ENCODE peak calls at places on chromosomes 2 and 18, in four cellular contexts. T, M, N and U are unnamed samples.

GRCh38 chr2:54541995-54542394 is 85.9 kb downstream of the SPTBN1 start:
- DNase-seq in T (no peak), M (no peak), N (no peak), U (no peak)

GRCh38 chr2:235116885-235117492 is 165.2 kb downstream of the SH3BP4 start:
- DNase-seq in T (no peak), M (no peak), N (peak), U (no peak)

GRCh38 chr2:159075726-159076125 is 107.3 kb downstream of the TANC1 start:
- DNase-seq in T (no peak), M (no peak), N (no peak), U (no peak)

GRCh38 chr2:54903736-54904554 is 146.3 kb downstream of the RTN4 start:
- DNase-seq in T (no peak), M (no peak), N (no peak), U (peak)

GRCh38 chr18:80044072-80044471 is 9.8 kb downstream of the RBFA start:
- DNase-seq in T (no peak), M (no peak), N (no peak), U (no peak)

GRCh38 chr2:202290970-202291369 is 25.4 kb downstream of the NOP58 start:
- DNase-seq in T (no peak), M (no peak), N (no peak), U (no peak)

GRCh38 chr18:79754831-79755351 is 42.8 kb upstream of the KCNG2 start:
- DNase-seq in T (no peak), M (no peak), N (no peak), U (no peak)

GRCh38 chr2:84971799-84972790 is 1.1 kb downstream of the KCMF1 start:
- DNase-seq in T (no peak), M (peak), N (peak), U (no peak)

GRCh38 chr2:159677654-159678053 is 34.7 kb upstream of the MARCHF7 start:
- DNase-seq in T (no peak), M (no peak), N (no peak), U (no peak)

GRCh38 chr2:157194097-157194688 is 63.3 kb upstream of the GALNT5 start:
- DNase-seq in T (no peak), M (no peak), N (peak), U (no peak)

GRCh38 chr2:215367647-215368492 is 56.0 kb downstream of the ATIC start:
- DNase-seq in T (no peak), M (no peak), N (no peak), U (no peak)

GRCh38 chr2:234792566-234792965 is 159.3 kb upstream of the SH3BP4 start:
- DNase-seq in T (no peak), M (peak), N (peak), U (peak)

GRCh38 chr18:867257-867656 is 37.4 kb upstream of the ADCYAP1 start:
- DNase-seq in T (no peak), M (no peak), N (no peak), U (no peak)

GRCh38 chr2:234269769-234270204 is 219.3 kb downstream of the SPP2 start:
- DNase-seq in T (no peak), M (no peak), N (no peak), U (no peak)

GRCh38 chr2:70118798-70119454 is 31.6 kb downstream of the PCBP1 start:
- DNase-seq in T (no peak), M (peak), N (peak), U (no peak)

GRCh38 chr18:79531386-79531785 is 135.7 kb downstream of the NFATC1 start:
- DNase-seq in T (no peak), M (peak), N (no peak), U (no peak)

GRCh38 chr18:54765636-54766035 is 62.6 kb upstream of the RAB27B start:
- DNase-seq in T (no peak), M (no peak), N (no peak), U (no peak)

GRCh38 chr18:54769526-54770464 is 58.5 kb upstream of the RAB27B start:
- DNase-seq in T (no peak), M (no peak), N (no peak), U (no peak)

GRCh38 chr18:54767094-54767493 is 61.2 kb upstream of the RAB27B start:
- DNase-seq in T (no peak), M (no peak), N (no peak), U (no peak)

GRCh38 chr18:54764786-54765185 is 63.5 kb upstream of the RAB27B start:
- DNase-seq in T (no peak), M (no peak), N (peak), U (no peak)

DNA sequence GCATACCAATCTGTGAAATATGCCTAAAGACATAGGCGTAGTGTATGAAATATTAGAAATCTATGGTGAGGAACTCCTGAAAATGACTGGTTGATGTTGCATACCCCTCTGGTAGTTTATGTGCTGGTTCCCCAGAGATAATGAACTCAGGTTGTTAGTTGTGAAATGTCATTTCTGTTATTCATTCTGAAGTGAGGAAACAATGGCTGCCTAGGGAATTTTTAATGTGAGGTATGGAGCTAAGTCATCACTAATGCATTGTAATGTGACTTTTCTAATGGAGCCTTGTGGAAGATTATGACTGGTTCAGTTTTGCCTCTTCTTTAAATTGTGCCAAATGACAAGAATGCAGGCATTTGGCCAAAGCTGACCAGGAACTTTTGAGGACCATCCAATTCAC is 61.6 kb upstream of the RAB27B start:
- DNase-seq in T (no peak), M (no peak), N (no peak), U (no peak)
- TF ChIP-seq CREB1 in T (no peak), M (no peak), N (no peak), U (no peak)

GRCh38 chr2:26982102-26982742 is 11.8 kb downstream of the MAPRE3 start:
- DNase-seq in T (no peak), M (peak), N (peak), U (no peak)

GRCh38 chr2:26980971-26981370 is 10.5 kb downstream of the MAPRE3 start:
- DNase-seq in T (no peak), M (no peak), N (no peak), U (no peak)

GRCh38 chr2:26978061-26978596 is 7.7 kb downstream of the MAPRE3 start:
- DNase-seq in T (no peak), M (no peak), N (no peak), U (no peak)

GRCh38 chr2:26977012-26977411 is 6.6 kb downstream of the MAPRE3 start:
- DNase-seq in T (no peak), M (no peak), N (no peak), U (no peak)

DNA sequence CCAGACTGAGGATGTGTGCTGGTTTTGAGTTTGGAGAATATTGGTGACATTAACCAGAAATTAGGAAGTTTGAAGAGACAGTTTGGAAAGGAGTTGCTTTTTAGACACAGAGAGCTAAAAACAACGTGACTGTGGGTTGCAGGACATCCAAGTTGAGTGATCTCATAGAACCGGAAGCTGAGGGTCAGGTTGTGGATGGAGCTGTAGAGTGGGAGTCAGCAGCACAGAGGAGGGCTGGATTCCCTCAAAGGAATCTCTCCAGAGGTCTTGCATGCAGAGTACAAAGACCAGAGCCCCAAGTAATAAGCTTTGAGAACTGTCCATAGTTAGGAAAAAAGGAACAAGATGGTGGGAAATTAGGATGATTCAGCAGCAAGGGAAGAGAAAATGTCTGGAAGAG is 9.3 kb downstream of the MAPRE3 start:
- DNase-seq in T (no peak), M (no peak), N (no peak), U (no peak)
- TF ChIP-seq CREB1 in T (no peak), M (no peak), N (no peak), U (no peak)

GRCh38 chr2:59892398-59892797 is 661.1 kb downstream of the BCL11A start:
- DNase-seq in T (no peak), M (no peak), N (peak), U (no peak)
- TF ChIP-seq CREB1 in T (no peak), M (no peak), N (no peak), U (no peak)

DNA sequence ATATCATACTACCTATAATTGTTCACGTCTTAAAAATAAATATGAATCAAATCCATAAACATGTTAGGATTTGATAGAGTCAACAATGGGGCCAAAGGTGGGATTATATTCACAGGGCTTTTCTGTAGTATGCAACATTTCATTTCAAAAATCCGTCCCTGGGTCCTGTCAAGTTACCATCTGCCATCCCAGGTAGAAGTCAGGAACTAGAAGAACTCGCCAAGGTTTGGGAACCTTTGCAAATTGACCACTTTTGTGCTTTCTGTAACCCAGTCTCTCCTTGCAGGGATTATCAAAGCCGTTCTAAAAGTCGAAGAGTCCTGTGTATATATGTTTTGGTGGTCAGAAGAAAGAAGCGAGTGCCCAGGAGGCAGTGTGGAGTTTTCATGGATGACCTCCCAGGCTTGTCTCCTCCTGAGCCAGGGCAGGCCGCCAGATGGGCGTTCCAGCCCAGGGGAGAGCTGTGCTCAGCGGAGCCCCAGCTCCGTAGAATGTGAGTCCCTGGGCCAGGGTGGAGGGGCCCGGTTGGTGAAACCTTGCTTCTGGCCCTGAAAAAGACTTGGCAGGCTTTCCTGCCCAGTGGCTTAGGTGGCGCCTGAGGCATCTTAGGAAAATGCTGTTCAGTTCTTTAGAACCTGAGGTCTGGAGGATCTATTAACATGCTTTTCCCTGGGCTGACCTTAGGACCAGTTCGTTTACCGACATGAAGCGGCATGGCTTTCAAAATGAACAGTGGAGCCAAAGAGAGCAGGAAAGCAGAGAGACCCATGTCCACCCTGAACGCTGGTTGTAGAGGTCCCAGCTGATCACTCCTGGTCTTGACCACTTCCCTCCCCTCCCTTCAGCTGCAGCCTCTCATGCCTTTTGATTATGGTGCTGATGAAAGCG is 69.2 kb downstream of the LONRF2 start:
- DNase-seq in T (no peak), M (no peak), N (no peak), U (no peak)
- TF ChIP-seq CREB1 in T (no peak), M (no peak), N (no peak), U (no peak)